ENCODE peak calls at places on chromosomes 3 and 15, in nine cellular contexts. X is dorsolateral prefrontal cortex, T is IMR-90, O is fibroblast of mammary gland, Q is keratinocyte, D is breast epithelium, L is SK-N-SH, U is astrocyte of the spinal cord, F is A549. I is an unnamed sample.

GRCh38 chr3:119871571-119871970 is 89.7 kb downstream of the NR1I2 start:
- DNase-seq in X (no peak), T (no peak), O (no peak), Q (no peak), D (no peak), L (no peak), U (no peak), F (no peak), I (no peak)

GRCh38 chr15:31024330-31024729 is 32.9 kb upstream of the MTMR10 start:
- DNase-seq in X (no peak), T (peak; percentile 99), O (peak; percentile 82), Q (peak; percentile 90), D (no peak), L (no peak), U (peak; percentile 95), F (peak; percentile 75), I (peak; percentile 97)

GRCh38 chr15:88038261-88038660 is 218.3 kb downstream of the NTRK3 start:
- DNase-seq in X (no peak), T (no peak), O (no peak), Q (no peak), D (no peak), L (no peak), U (no peak), F (no peak), I (no peak)

GRCh38 chr15:90860942-90861675 is 7.3 kb upstream of the FURIN start:
- DNase-seq in X (no peak), T (no peak), O (no peak), Q (no peak), D (no peak), L (no peak), U (peak; percentile 85), F (peak; percentile 92), I (no peak)

GRCh38 chr3:125398952-125399351 is 23.8 kb upstream of the ZNF148 start:
- DNase-seq in X (no peak), T (no peak), O (no peak), Q (no peak), D (no peak), L (no peak), U (no peak), F (no peak), I (no peak)

GRCh38 chr3:188133646-188134045 is 20.3 kb upstream of the LPP start:
- DNase-seq in X (no peak), T (peak; percentile 46), O (peak; percentile 83), Q (no peak), D (no peak), L (no peak), U (peak; percentile 70), F (no peak), I (peak; percentile 41)

GRCh38 chr3:41794748-41795589 is 166.9 kb downstream of the ULK4 start:
- DNase-seq in X (no peak), T (no peak), O (no peak), Q (no peak), D (no peak), L (no peak), U (no peak), F (no peak), I (no peak)

GRCh38 chr15:78934063-78935023 is 10.5 kb downstream of the CTSH start:
- DNase-seq in X (no peak), T (no peak), O (no peak), Q (no peak), D (no peak), L (no peak), U (peak; percentile 32), F (no peak), I (peak; percentile 28)

GRCh38 chr3:33134026-33134625 is 20.3 kb downstream of the CRTAP start:
- DNase-seq in X (no peak), T (peak; percentile 77), O (peak; percentile 47), Q (no peak), D (no peak), L (no peak), U (peak; percentile 78), F (no peak), I (no peak)

GRCh38 chr3:129526121-129526900 is 2.1 kb upstream of the RHO start:
- DNase-seq in X (no peak), T (peak; percentile 8), O (no peak), Q (no peak), D (no peak), L (no peak), U (peak; percentile 35), F (no peak), I (no peak)

GRCh38 chr15:68372291-68372811 is 59.6 kb downstream of the ITGA11 start:
- DNase-seq in X (no peak), T (no peak), O (peak; percentile 35), Q (no peak), D (no peak), L (peak; percentile 47), U (peak; percentile 52), F (peak; percentile 46), I (peak; percentile 56)

GRCh38 chr3:49412632-49413337 is 562 bp downstream of the TCTA start:
- DNase-seq in X (no peak), T (no peak), O (no peak), Q (no peak), D (no peak), L (no peak), U (no peak), F (no peak), I (no peak)

GRCh38 chr3:195093731-195094130 is 177.2 kb downstream of the XXYLT1 start:
- DNase-seq in X (no peak), T (no peak), O (no peak), Q (no peak), D (no peak), L (no peak), U (no peak), F (no peak), I (no peak)

GRCh38 chr3:46612324-46612723 is at the start of gene FAM240A:
- DNase-seq in X (no peak), T (no peak), O (no peak), Q (no peak), D (no peak), L (no peak), U (peak; percentile 5), F (no peak), I (peak; percentile 13)

GRCh38 chr15:73777741-73778140 is 24.6 kb upstream of the INSYN1 start:
- DNase-seq in X (no peak), T (no peak), O (no peak), Q (peak; percentile 28), D (no peak), L (no peak), U (no peak), F (no peak), I (no peak)

GRCh38 chr3:42224658-42225421 is 41.1 kb downstream of the CCK start:
- DNase-seq in X (no peak), T (peak; percentile 12), O (no peak), Q (no peak), D (no peak), L (no peak), U (no peak), F (no peak), I (no peak)

GRCh38 chr15:82036461-82036860 is 9.4 kb downstream of the MEX3B start:
- DNase-seq in X (no peak), T (no peak), O (no peak), Q (no peak), D (no peak), L (no peak), U (no peak), F (no peak), I (no peak)

GRCh38 chr3:165256554-165256953 is 60.4 kb upstream of the SLITRK3 start:
- DNase-seq in X (no peak), T (no peak), O (no peak), Q (no peak), D (no peak), L (no peak), U (no peak), F (peak; percentile 7), I (no peak)

GRCh38 chr3:112038863-112039262 is 4.3 kb downstream of the TMPRSS7 start:
- DNase-seq in X (no peak), T (peak; percentile 22), O (no peak), Q (peak; percentile 7), D (no peak), L (no peak), U (no peak), F (peak; percentile 16), I (peak; percentile 22)
- H3K4me3 ChIP-seq in X (no peak overlapping the region), T (no peak overlapping the region), O (no peak overlapping the region), Q (no peak overlapping the region), D (no peak overlapping the region), L (no peak overlapping the region), U (no peak overlapping the region), F (no peak overlapping the region), I (no peak overlapping the region)

DNA sequence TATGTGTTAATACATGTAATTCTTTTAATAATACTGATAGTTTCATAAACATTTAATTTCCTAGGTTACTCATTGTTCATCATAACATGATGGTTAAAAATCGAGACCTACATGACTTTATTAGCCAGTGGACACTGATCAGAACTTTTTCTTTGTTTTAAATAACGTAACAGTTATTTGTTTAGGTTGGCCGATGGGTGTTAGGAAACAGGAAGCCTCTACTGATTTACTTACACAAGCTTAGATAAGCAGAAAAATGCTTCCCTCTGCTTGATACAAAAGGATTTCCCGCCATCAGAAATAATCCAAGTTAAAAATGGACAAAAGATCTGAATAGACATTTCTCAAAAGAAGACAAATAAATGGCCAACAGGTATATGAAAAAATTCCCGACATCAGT is 16.6 kb upstream of the APH1B start:
- DNase-seq in X (no peak), T (no peak), O (no peak), Q (no peak), D (no peak), L (no peak), U (no peak), F (no peak), I (peak; percentile 69)
- TF ChIP-seq CTCF in X (no peak), T (no peak), O (no peak), Q (no peak), D (no peak), L (no peak), U (no peak), F (no peak), I (no peak)

DNA sequence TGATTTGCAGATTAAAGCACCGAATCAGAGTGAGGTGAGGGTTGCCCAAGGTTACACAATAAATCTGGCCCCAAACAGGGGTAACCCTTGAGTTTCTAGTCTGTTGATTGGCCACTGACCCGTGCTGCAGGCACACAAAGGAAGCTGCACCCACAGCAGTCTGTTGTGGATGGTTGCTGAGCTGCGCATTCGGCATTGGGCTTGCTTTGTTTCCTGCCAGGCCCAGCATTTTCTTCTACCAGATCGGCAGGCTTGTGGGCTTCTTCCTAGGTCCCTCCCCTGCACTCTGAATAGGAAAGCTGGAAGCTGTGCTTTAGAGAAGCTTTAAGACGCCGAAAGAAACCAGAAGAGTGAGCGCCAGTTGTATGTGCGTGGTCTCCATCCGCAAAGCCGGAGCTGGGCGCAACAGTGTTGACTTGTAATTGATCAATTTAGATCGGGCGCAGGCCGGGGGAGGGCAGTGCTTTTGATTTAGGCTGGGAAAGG is 12.1 kb downstream of the B3GNT5 start:
- DNase-seq in X (no peak), T (no peak), O (peak; percentile 74), Q (no peak), D (no peak), L (no peak), U (peak; percentile 75), F (no peak), I (peak; percentile 82)
- H3K4me3 ChIP-seq in X (peak overlapping the region; percentile 8), T (no peak overlapping the region), O (peak overlapping the region; percentile 1), Q (peak overlapping the region; percentile 26), D (peak overlapping the region; percentile 26), L (no peak overlapping the region), U (peak overlapping the region; percentile 19), F (no peak overlapping the region), I (peak overlapping the region; percentile 38)

DNA sequence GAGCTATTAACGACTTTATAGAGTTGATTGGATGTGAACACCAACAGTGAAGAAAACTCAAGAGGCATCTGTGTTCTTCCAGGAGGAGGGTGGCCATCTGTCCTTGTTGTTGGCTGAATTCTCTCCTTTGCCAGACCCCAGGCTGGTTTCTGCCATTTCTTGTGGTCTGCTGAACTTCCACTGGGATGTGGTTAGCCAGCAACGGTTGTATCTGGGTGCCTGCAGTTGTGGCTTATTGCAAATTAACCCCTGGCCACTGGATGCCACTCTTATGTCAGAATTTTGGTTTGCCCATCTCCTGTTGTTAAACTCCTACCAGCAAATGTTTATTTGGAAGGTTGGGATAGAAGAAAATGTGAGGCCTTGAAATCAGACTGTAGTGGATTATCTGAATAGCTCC is 163.6 kb upstream of the TBC1D5 start:
- DNase-seq in X (no peak), T (no peak), O (no peak), Q (no peak), D (no peak), L (no peak), U (peak; percentile 10), F (no peak), I (no peak)
- TF ChIP-seq CTCF in X (no peak), T (no peak), O (no peak), Q (peak; percentile 31), D (no peak), L (no peak), U (no peak), F (no peak), I (no peak)

I was measured in fibroblast of pulmonary artery.